ENCODE peak calls at places on chromosomes 11 and 22, in four cellular contexts. One of them, this sample, is unnamed.

GRCh38 chr11:19555266-19555665 is 157.4 kb upstream of the NAV2 start:
- DNase-seq in AG04450: no peak
- DNase-seq in right lobe of liver: peak
- DNase-seq in fibroblast of the aortic adventitia: no peak
- DNase-seq in this sample: no peak

GRCh38 chr11:9004310-9004945 is 627 bp upstream of the NRIP3 start:
- DNase-seq in AG04450: no peak
- DNase-seq in right lobe of liver: no peak
- DNase-seq in fibroblast of the aortic adventitia: no peak
- DNase-seq in this sample: no peak

GRCh38 chr22:42375982-42376381 is 56.2 kb downstream of the NFAM1 start:
- DNase-seq in AG04450: no peak
- DNase-seq in right lobe of liver: peak
- DNase-seq in fibroblast of the aortic adventitia: no peak
- DNase-seq in this sample: no peak

GRCh38 chr11:121226415-121227263 is 65.9 kb upstream of the SC5D start:
- DNase-seq in AG04450: no peak
- DNase-seq in right lobe of liver: no peak
- DNase-seq in fibroblast of the aortic adventitia: no peak
- DNase-seq in this sample: no peak

GRCh38 chr11:124405611-124406010 is 6.8 kb upstream of the OR8B3 start:
- DNase-seq in AG04450: no peak
- DNase-seq in right lobe of liver: no peak
- DNase-seq in fibroblast of the aortic adventitia: no peak
- DNase-seq in this sample: no peak

GRCh38 chr22:32628626-32629587 is 154.3 kb downstream of the FBXO7 start:
- DNase-seq in AG04450: peak
- DNase-seq in right lobe of liver: no peak
- DNase-seq in fibroblast of the aortic adventitia: peak
- DNase-seq in this sample: peak

GRCh38 chr11:19816040-19816439 is 103.4 kb downstream of the NAV2 start:
- DNase-seq in AG04450: no peak
- DNase-seq in right lobe of liver: no peak
- DNase-seq in fibroblast of the aortic adventitia: no peak
- DNase-seq in this sample: no peak

GRCh38 chr11:112516771-112517170 is 256.1 kb upstream of the PLET1 start:
- DNase-seq in AG04450: no peak
- DNase-seq in right lobe of liver: no peak
- DNase-seq in fibroblast of the aortic adventitia: no peak
- DNase-seq in this sample: no peak

GRCh38 chr11:76674517-76675400 is 4.2 kb upstream of the LRRC32 start:
- DNase-seq in AG04450: no peak
- DNase-seq in right lobe of liver: no peak
- DNase-seq in fibroblast of the aortic adventitia: no peak
- DNase-seq in this sample: no peak

GRCh38 chr11:95067042-95067827 is 516 bp downstream of the SRSF8 start:
- DNase-seq in AG04450: no peak
- DNase-seq in right lobe of liver: peak
- DNase-seq in fibroblast of the aortic adventitia: peak
- DNase-seq in this sample: peak

GRCh38 chr22:45053094-45053493 is 43.3 kb upstream of the PHF21B start:
- DNase-seq in AG04450: no peak
- DNase-seq in right lobe of liver: no peak
- DNase-seq in fibroblast of the aortic adventitia: no peak
- DNase-seq in this sample: no peak

GRCh38 chr22:22931557-22932270 is 44.1 kb downstream of the IGLL5 start:
- DNase-seq in AG04450: no peak
- DNase-seq in right lobe of liver: peak
- DNase-seq in fibroblast of the aortic adventitia: no peak
- DNase-seq in this sample: peak

GRCh38 chr11:83681045-83681781 is 395.0 kb upstream of the CCDC90B start:
- DNase-seq in AG04450: no peak
- DNase-seq in right lobe of liver: no peak
- DNase-seq in fibroblast of the aortic adventitia: no peak
- DNase-seq in this sample: peak

GRCh38 chr11:83480811-83481210 is 194.6 kb upstream of the CCDC90B start:
- DNase-seq in AG04450: no peak
- DNase-seq in right lobe of liver: no peak
- DNase-seq in fibroblast of the aortic adventitia: no peak
- DNase-seq in this sample: no peak

GRCh38 chr11:46294365-46295309 is 17.2 kb downstream of the CREB3L1 start:
- DNase-seq in AG04450: peak
- DNase-seq in right lobe of liver: peak
- DNase-seq in fibroblast of the aortic adventitia: peak
- DNase-seq in this sample: no peak

GRCh38 chr11:126166413-126166812 is 45.0 kb downstream of the RPUSD4 start:
- DNase-seq in AG04450: no peak
- DNase-seq in right lobe of liver: no peak
- DNase-seq in fibroblast of the aortic adventitia: no peak
- DNase-seq in this sample: no peak

GRCh38 chr11:73361953-73362776 is 14.0 kb upstream of the RELT start:
- DNase-seq in AG04450: no peak
- DNase-seq in right lobe of liver: no peak
- DNase-seq in fibroblast of the aortic adventitia: no peak
- DNase-seq in this sample: no peak

GRCh38 chr11:70014291-70014690 is 63.8 kb upstream of the ANO1 start:
- DNase-seq in AG04450: no peak
- DNase-seq in right lobe of liver: peak
- DNase-seq in fibroblast of the aortic adventitia: no peak
- DNase-seq in this sample: no peak

GRCh38 chr11:95593101-95593500 is 196.5 kb downstream of the FAM76B start:
- DNase-seq in AG04450: no peak
- DNase-seq in right lobe of liver: peak
- DNase-seq in fibroblast of the aortic adventitia: peak
- DNase-seq in this sample: no peak

GRCh38 chr11:93370260-93370659 is 39.7 kb downstream of the DEUP1 start:
- DNase-seq in AG04450: no peak
- DNase-seq in right lobe of liver: no peak
- DNase-seq in fibroblast of the aortic adventitia: peak
- DNase-seq in this sample: no peak

GRCh38 chr11:126434950-126435335 is 79.5 kb downstream of the ST3GAL4 start:
- DNase-seq in AG04450: no peak
- DNase-seq in right lobe of liver: no peak
- DNase-seq in fibroblast of the aortic adventitia: no peak
- DNase-seq in this sample: no peak

GRCh38 chr11:70861534-70861933 is 390.8 kb downstream of the SHANK2 start:
- DNase-seq in AG04450: no peak
- DNase-seq in right lobe of liver: no peak
- DNase-seq in fibroblast of the aortic adventitia: no peak
- DNase-seq in this sample: no peak

GRCh38 chr22:50229370-50229769 is 15.5 kb downstream of the TUBGCP6 start:
- DNase-seq in AG04450: no peak
- DNase-seq in right lobe of liver: no peak
- DNase-seq in fibroblast of the aortic adventitia: no peak
- DNase-seq in this sample: no peak

GRCh38 chr11:61571337-61571736 is 9.5 kb downstream of the SYT7 start:
- DNase-seq in AG04450: no peak
- DNase-seq in right lobe of liver: no peak
- DNase-seq in fibroblast of the aortic adventitia: no peak
- DNase-seq in this sample: no peak

GRCh38 chr11:94148189-94148588 is 19.5 kb downstream of the PANX1 start:
- DNase-seq in AG04450: no peak
- DNase-seq in right lobe of liver: no peak
- DNase-seq in fibroblast of the aortic adventitia: no peak
- DNase-seq in this sample: no peak

GRCh38 chr11:108319541-108320145 is 96.8 kb downstream of the ATM start:
- DNase-seq in AG04450: no peak
- DNase-seq in right lobe of liver: no peak
- DNase-seq in fibroblast of the aortic adventitia: peak
- DNase-seq in this sample: no peak

GRCh38 chr11:125624756-125625213 is at the start of gene CHEK1:
- DNase-seq in AG04450: no peak
- DNase-seq in right lobe of liver: no peak
- DNase-seq in fibroblast of the aortic adventitia: no peak
- DNase-seq in this sample: no peak

GRCh38 chr11:102279641-102280170 is 37.6 kb upstream of the BIRC3 start:
- DNase-seq in AG04450: peak
- DNase-seq in right lobe of liver: no peak
- DNase-seq in fibroblast of the aortic adventitia: peak
- DNase-seq in this sample: peak

GRCh38 chr22:40703174-40703573 is 23.9 kb downstream of the MCHR1 start:
- DNase-seq in AG04450: no peak
- DNase-seq in right lobe of liver: no peak
- DNase-seq in fibroblast of the aortic adventitia: no peak
- DNase-seq in this sample: no peak

GRCh38 chr11:62149986-62150886 is 26.4 kb downstream of the INCENP start:
- DNase-seq in AG04450: no peak
- DNase-seq in right lobe of liver: no peak
- DNase-seq in fibroblast of the aortic adventitia: no peak
- DNase-seq in this sample: no peak

GRCh38 chr11:129249923-129250322 is 57.8 kb upstream of the ARHGAP32 start:
- DNase-seq in AG04450: no peak
- DNase-seq in right lobe of liver: no peak
- DNase-seq in fibroblast of the aortic adventitia: no peak
- DNase-seq in this sample: no peak

GRCh38 chr11:19980388-19980787 is 179.9 kb downstream of the DBX1 start:
- DNase-seq in AG04450: no peak
- DNase-seq in right lobe of liver: no peak
- DNase-seq in fibroblast of the aortic adventitia: peak
- DNase-seq in this sample: no peak

DNA sequence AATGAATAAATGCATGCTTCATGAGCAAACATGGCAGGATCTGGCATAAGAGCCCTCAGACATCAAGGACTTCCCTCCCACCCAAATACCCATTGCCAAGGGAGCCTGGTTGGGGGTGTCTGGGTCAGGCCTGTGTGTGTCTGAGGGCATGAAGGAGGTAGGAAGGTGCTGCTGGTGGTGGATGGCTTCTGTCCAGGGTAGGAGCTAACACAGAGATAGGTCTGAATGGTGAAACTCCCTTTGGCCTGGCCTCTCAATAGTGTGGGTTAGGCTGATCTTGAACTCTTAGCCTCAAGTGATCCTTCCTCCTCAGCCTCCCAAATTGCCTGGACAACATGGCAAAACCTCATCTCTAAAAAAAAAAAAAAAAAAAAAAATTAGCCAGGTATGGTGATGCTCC is 2.8 kb downstream of the AMPD3 start:
- DNase-seq in AG04450: no peak
- DNase-seq in right lobe of liver: no peak
- DNase-seq in fibroblast of the aortic adventitia: no peak
- DNase-seq in this sample: no peak
- H3K4me3 ChIP-seq in AG04450: peak
- H3K4me3 ChIP-seq in right lobe of liver: no peak
- H3K4me3 ChIP-seq in fibroblast of the aortic adventitia: no peak
- H3K4me3 ChIP-seq in this sample: no peak

GRCh38 chr11:91374794-91375193 is 849.8 kb upstream of the FAT3 start:
- DNase-seq in AG04450: no peak
- DNase-seq in right lobe of liver: no peak
- DNase-seq in fibroblast of the aortic adventitia: no peak
- DNase-seq in this sample: no peak

GRCh38 chr11:91373497-91373896 is 851.1 kb upstream of the FAT3 start:
- DNase-seq in AG04450: no peak
- DNase-seq in right lobe of liver: no peak
- DNase-seq in fibroblast of the aortic adventitia: no peak
- DNase-seq in this sample: no peak
- TF ChIP-seq CTCF in AG04450: no peak
- TF ChIP-seq CTCF in right lobe of liver: no peak
- TF ChIP-seq CTCF in fibroblast of the aortic adventitia: no peak
- TF ChIP-seq CTCF in this sample: no peak

GRCh38 chr22:31579835-31580242 is 82.2 kb downstream of the PISD start:
- DNase-seq in AG04450: no peak
- DNase-seq in right lobe of liver: no peak
- DNase-seq in fibroblast of the aortic adventitia: no peak
- DNase-seq in this sample: no peak
- H3K4me3 ChIP-seq in AG04450: no peak
- H3K4me3 ChIP-seq in right lobe of liver: no peak
- H3K4me3 ChIP-seq in fibroblast of the aortic adventitia: no peak
- H3K4me3 ChIP-seq in this sample: no peak

DNA sequence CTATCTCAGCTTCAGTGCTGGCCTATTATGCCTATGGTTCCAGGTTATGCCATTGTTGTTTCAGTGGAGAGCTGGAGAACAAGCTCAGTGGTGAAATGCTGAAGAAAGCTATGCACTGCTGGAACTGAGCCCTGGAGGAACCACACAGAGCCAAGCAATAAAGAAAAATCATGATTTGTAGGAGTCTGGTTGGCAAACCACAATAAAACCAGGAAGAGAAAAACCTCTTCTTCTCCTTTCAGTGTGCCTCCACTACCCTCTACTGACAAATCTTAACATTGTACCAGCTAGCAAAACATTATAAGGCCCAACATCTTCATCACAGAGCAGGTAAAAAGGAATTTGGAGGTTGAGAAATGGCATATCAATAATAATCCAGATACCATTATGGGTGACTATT is 5.3 kb downstream of the OR51F2 start:
- DNase-seq in AG04450: no peak
- DNase-seq in right lobe of liver: no peak
- DNase-seq in fibroblast of the aortic adventitia: no peak
- DNase-seq in this sample: no peak
- TF ChIP-seq CTCF in AG04450: peak
- TF ChIP-seq CTCF in right lobe of liver: no peak
- TF ChIP-seq CTCF in fibroblast of the aortic adventitia: no peak
- TF ChIP-seq CTCF in this sample: peak

GRCh38 chr11:113670149-113670829 is 35.8 kb downstream of the TMPRSS5 start:
- DNase-seq in AG04450: no peak
- DNase-seq in right lobe of liver: no peak
- DNase-seq in fibroblast of the aortic adventitia: no peak
- DNase-seq in this sample: no peak
- H3K4me3 ChIP-seq in AG04450: no peak
- H3K4me3 ChIP-seq in right lobe of liver: no peak
- H3K4me3 ChIP-seq in fibroblast of the aortic adventitia: no peak
- H3K4me3 ChIP-seq in this sample: no peak

DNA sequence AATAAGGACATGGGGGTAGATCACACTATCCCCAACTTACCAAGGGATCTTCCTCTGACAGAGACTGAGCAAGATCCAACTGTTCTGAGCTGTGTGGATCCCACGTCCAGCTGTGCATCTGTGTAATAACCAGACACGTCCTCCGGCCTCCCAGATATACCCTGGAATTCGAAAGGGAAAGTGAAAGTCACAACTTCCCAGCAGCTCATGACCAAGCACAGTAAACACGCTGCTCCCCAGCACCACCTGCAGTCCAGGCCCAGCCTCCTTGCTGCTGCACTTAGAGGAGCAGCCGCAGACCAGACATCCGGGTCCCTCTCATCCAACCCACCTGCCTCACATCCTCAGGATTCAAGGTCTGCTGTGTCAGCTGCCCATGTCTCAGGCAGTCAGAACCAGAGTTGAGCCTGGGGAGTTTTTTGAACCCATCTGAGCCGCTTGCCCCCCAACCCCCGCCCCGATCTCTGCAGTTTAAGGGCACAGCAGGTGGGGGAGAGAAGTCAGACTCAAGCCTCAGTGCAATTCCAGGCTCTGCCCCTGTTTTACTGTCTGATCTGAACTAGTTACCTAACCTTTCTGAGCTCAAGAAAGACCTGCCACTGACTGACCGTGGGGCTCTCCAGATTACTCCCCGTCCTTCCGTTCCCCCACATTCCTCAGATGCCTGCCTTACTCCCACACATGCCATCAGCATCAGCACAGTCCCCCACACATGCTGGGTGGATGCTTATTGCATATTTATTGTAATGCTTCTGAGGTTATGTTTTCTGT is at the start of gene APOL2:
- DNase-seq in AG04450: peak
- DNase-seq in right lobe of liver: peak
- DNase-seq in fibroblast of the aortic adventitia: peak
- DNase-seq in this sample: peak
- TF ChIP-seq CTCF in AG04450: peak
- TF ChIP-seq CTCF in right lobe of liver: peak
- TF ChIP-seq CTCF in fibroblast of the aortic adventitia: peak
- TF ChIP-seq CTCF in this sample: peak